ENCODE peak calls at places on chromosomes 13 and 19, in seven cellular contexts. W is stimulated activated CD8-positive, alpha-beta memory T cell treated with anti-CD3 and anti-CD28 coated beads, Interleukin-15, amount 100 ng/mL, for 24 hours; K is stimulated activated CD4-positive, alpha-beta T cell treated with anti-CD3 and anti-CD28 coated beads, Interleukin-4, amount 100 ng/mL, for 4 hours; U is mesendoderm; I is GM12865; T is NCI-H1092 treated with DMSO at 0.1 percent for 48 hours; Z is activated naive CD4-positive, alpha-beta T cell treated with anti-CD3 and anti-CD28 coated beads, Interleukin-2, amount 50 U/mL, for 72 hours. D is an unnamed sample.

GRCh38 chr13:26709461-26709860 is 51.1 kb downstream of the GPR12 start:
- DNase-seq in W (no peak), K (no peak), U (no peak), I (no peak), T (no peak), Z (no peak), D (no peak)

GRCh38 chr19:6802336-6803035 is 30.0 kb downstream of the VAV1 start:
- DNase-seq in W (peak), K (peak), U (peak), I (peak), T (no peak), Z (peak), D (no peak)

GRCh38 chr19:16957151-16957662 is 68.4 kb downstream of the F2RL3 start:
- DNase-seq in W (no peak), K (no peak), U (no peak), I (no peak), T (peak), Z (no peak), D (no peak)

GRCh38 chr13:109977212-109977968 is 191.0 kb upstream of the IRS2 start:
- DNase-seq in W (no peak), K (no peak), U (no peak), I (no peak), T (no peak), Z (no peak), D (no peak)

GRCh38 chr19:32497386-32497785 is 83.6 kb upstream of the PDCD5 start:
- DNase-seq in W (no peak), K (no peak), U (no peak), I (no peak), T (no peak), Z (no peak), D (no peak)

GRCh38 chr19:2729943-2730818 is 9.0 kb upstream of the DIRAS1 start:
- DNase-seq in W (no peak), K (no peak), U (no peak), I (no peak), T (no peak), Z (no peak), D (no peak)

GRCh38 chr19:41218249-41218614 is 791 bp upstream of the AXL start:
- DNase-seq in W (no peak), K (no peak), U (no peak), I (no peak), T (no peak), Z (no peak), D (no peak)

GRCh38 chr19:9917322-9917721 is 19.0 kb downstream of the OLFM2 start:
- DNase-seq in W (no peak), K (no peak), U (peak), I (peak), T (peak), Z (no peak), D (no peak)

GRCh38 chr19:33957804-33958203 is 161.1 kb downstream of the KCTD15 start:
- DNase-seq in W (no peak), K (no peak), U (no peak), I (no peak), T (no peak), Z (no peak), D (no peak)

GRCh38 chr19:38840583-38840968 is 9.0 kb upstream of the ECH1 start:
- DNase-seq in W (no peak), K (no peak), U (no peak), I (no peak), T (no peak), Z (no peak), D (no peak)

GRCh38 chr13:38582133-38582532 is 104.7 kb upstream of the FREM2 start:
- DNase-seq in W (no peak), K (no peak), U (peak), I (peak), T (peak), Z (peak), D (no peak)

GRCh38 chr13:112184261-112184660 is 117.3 kb downstream of the SOX1 start:
- DNase-seq in W (no peak), K (no peak), U (no peak), I (no peak), T (no peak), Z (no peak), D (no peak)

GRCh38 chr19:2270572-2271515 is 11.1 kb downstream of the PEAK3 start:
- DNase-seq in W (peak), K (peak), U (peak), I (peak), T (no peak), Z (peak), D (no peak)

GRCh38 chr13:21476893-21477472 is 17.9 kb upstream of the ZDHHC20 start:
- DNase-seq in W (peak), K (peak), U (peak), I (peak), T (peak), Z (peak), D (peak)

GRCh38 chr13:44158741-44159632 is 214.6 kb upstream of the SERP2 start:
- DNase-seq in W (no peak), K (no peak), U (no peak), I (no peak), T (no peak), Z (no peak), D (no peak)

GRCh38 chr13:96091164-96091931 is 1.4 kb downstream of the HS6ST3 start:
- DNase-seq in W (no peak), K (no peak), U (peak), I (peak), T (peak), Z (no peak), D (peak)

GRCh38 chr19:4715529-4716221 is 8.0 kb downstream of the DPP9 start:
- DNase-seq in W (no peak), K (no peak), U (no peak), I (no peak), T (no peak), Z (no peak), D (no peak)

GRCh38 chr19:45668342-45668871 is 386 bp downstream of the GIPR start:
- DNase-seq in W (no peak), K (no peak), U (no peak), I (no peak), T (peak), Z (no peak), D (no peak)

GRCh38 chr13:39133781-39134180 is 95.5 kb downstream of the NHLRC3 start:
- DNase-seq in W (no peak), K (no peak), U (no peak), I (no peak), T (no peak), Z (no peak), D (no peak)

GRCh38 chr13:20475927-20476691 is 49.5 kb downstream of the CRYL1 start:
- DNase-seq in W (peak), K (peak), U (peak), I (peak), T (no peak), Z (peak), D (no peak)

GRCh38 chr13:93872376-93872775 is 607.1 kb downstream of the DCT start:
- DNase-seq in W (no peak), K (no peak), U (peak), I (no peak), T (no peak), Z (no peak), D (no peak)

D was measured in mesothelial cell of epicardium.